ENCODE peak calls at places on chromosomes 2 and 18, in ten cellular contexts. S is dorsolateral prefrontal cortex, E is psoas muscle, B is left lung, Q is Peyer's patch, M is fibroblast of pulmonary artery, D is fibroblast of mammary gland, A is HCT116, O is H1, L is A549. T is an unnamed sample.

GRCh38 chr2:28360066-28360741 is 32.5 kb upstream of the FOSL2 start:
- DNase-seq in Q (no peak), O (no peak), S (no peak), L (no peak), D (no peak), A (no peak), B (no peak), M (no peak), E (no peak), T (no peak)

GRCh38 chr2:9970386-9971044 is 19.0 kb downstream of the GRHL1 start:
- DNase-seq in A (no peak), S (no peak), B (no peak), M (no peak), Q (no peak), E (no peak), O (no peak), L (no peak), D (peak), T (no peak)

GRCh38 chr2:69572640-69573039 is 70.9 kb downstream of the AAK1 start:
- DNase-seq in Q (no peak), E (no peak), M (no peak), A (no peak), D (peak), L (no peak), O (no peak), B (peak), S (no peak), T (no peak)

GRCh38 chr2:162197095-162197825 is 45.2 kb upstream of the GCG start:
- DNase-seq in E (no peak), M (peak), D (peak), B (no peak), S (no peak), Q (no peak), A (no peak), O (no peak), L (no peak), T (no peak)

GRCh38 chr2:98029718-98030222 is 34.0 kb upstream of the TMEM131 start:
- DNase-seq in L (no peak), B (no peak), E (no peak), Q (no peak), S (no peak), M (no peak), A (no peak), O (no peak), D (no peak), T (no peak)

GRCh38 chr2:33412920-33413319 is 63.5 kb upstream of the RASGRP3 start:
- DNase-seq in M (peak), O (no peak), S (no peak), A (peak), B (no peak), Q (no peak), E (no peak), D (peak), L (peak), T (no peak)

GRCh38 chr18:42107287-42108045 is 152.4 kb downstream of the PIK3C3 start:
- DNase-seq in B (no peak), L (no peak), Q (no peak), E (no peak), D (no peak), M (no peak), A (no peak), S (no peak), O (no peak), T (no peak)

GRCh38 chr2:187917535-187917934 is 363.3 kb upstream of the TFPI start:
- DNase-seq in M (peak), A (no peak), Q (no peak), O (no peak), L (no peak), S (no peak), E (no peak), D (peak), B (no peak), T (no peak)

GRCh38 chr2:142165790-142166189 is 35.0 kb upstream of the LRP1B start:
- DNase-seq in O (no peak), E (no peak), M (peak), D (peak), A (peak), B (no peak), S (no peak), Q (no peak), L (peak), T (peak)

GRCh38 chr2:161915121-161915520 is 158.9 kb downstream of the DPP4 start:
- DNase-seq in L (no peak), S (no peak), M (peak), B (no peak), O (no peak), E (no peak), A (no peak), Q (no peak), D (no peak), T (no peak)

GRCh38 chr18:28837100-28837499 is 660.2 kb upstream of the CDH2 start:
- DNase-seq in A (no peak), Q (no peak), D (no peak), O (no peak), E (no peak), L (no peak), B (no peak), S (no peak), M (no peak), T (no peak)

GRCh38 chr2:116879646-116880045 is 934.8 kb upstream of the DDX18 start:
- DNase-seq in L (no peak), D (no peak), A (no peak), S (no peak), O (no peak), E (no peak), Q (no peak), B (no peak), M (no peak), T (no peak)

GRCh38 chr2:136932700-136933099 is 167.4 kb downstream of the THSD7B start:
- DNase-seq in E (no peak), S (no peak), A (no peak), B (no peak), O (peak), M (no peak), L (no peak), D (peak), Q (no peak), T (no peak)

GRCh38 chr2:74540291-74540690 is 10.6 kb downstream of the HTRA2 start:
- DNase-seq in S (no peak), M (no peak), B (no peak), A (no peak), Q (no peak), D (peak), L (no peak), O (no peak), E (peak), T (no peak)

GRCh38 chr18:78884502-78884901 is 95.1 kb upstream of the SALL3 start:
- DNase-seq in Q (no peak), E (no peak), O (no peak), M (no peak), D (no peak), B (no peak), S (no peak), A (no peak), L (no peak), T (no peak)
- TF ChIP-seq CTCF in Q (no peak), E (no peak), O (peak), M (no peak), D (no peak), B (no peak), S (no peak), A (peak), L (no peak), T (no peak)

GRCh38 chr18:49304746-49305145 is 155.7 kb downstream of the DYM start:
- DNase-seq in A (no peak), Q (no peak), L (no peak), E (no peak), O (no peak), D (no peak), M (peak), B (no peak), S (no peak), T (no peak)

GRCh38 chr18:49300538-49300937 is 159.9 kb downstream of the DYM start:
- DNase-seq in M (no peak), D (no peak), L (no peak), B (no peak), S (no peak), O (no peak), A (no peak), Q (no peak), E (no peak), T (no peak)

GRCh38 chr18:49303376-49303775 is 157.1 kb downstream of the DYM start:
- DNase-seq in M (no peak), O (no peak), S (no peak), Q (no peak), A (no peak), D (no peak), E (no peak), L (no peak), B (no peak), T (no peak)

GRCh38 chr18:49305688-49306336 is 154.6 kb downstream of the DYM start:
- DNase-seq in O (no peak), E (no peak), M (no peak), B (no peak), Q (no peak), L (no peak), A (no peak), S (no peak), D (no peak), T (no peak)

DNA sequence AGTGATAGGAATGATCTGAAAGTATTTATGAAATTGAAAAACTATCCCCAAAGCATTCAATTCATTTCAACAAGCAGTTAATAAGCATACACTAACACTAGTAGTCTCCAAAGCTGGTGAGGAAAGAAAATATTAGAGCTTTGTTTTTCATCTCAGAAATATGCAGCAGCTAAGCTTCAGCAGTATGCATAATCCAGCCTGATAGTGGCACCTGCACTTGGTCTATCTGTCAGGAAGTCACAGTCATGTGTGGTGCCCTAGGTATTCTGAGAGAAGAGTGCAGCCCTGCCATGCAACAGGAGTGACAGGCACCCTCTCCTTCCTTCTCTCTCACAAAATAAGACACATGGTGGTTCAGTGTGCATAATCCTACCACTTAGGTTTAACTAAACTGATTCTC is 158.8 kb downstream of the DYM start:
- DNase-seq in O (no peak), E (no peak), B (no peak), L (no peak), D (no peak), Q (no peak), S (no peak), A (no peak), M (no peak), T (no peak)
- H3K4me3 ChIP-seq in O (no peak), E (no peak), B (no peak), L (no peak), D (no peak), Q (no peak), S (no peak), A (no peak), M (no peak), T (no peak)

GRCh38 chr2:8219096-8219495 is 462.8 kb upstream of the ID2 start:
- DNase-seq in B (no peak), E (no peak), O (no peak), A (no peak), Q (no peak), M (no peak), S (no peak), L (no peak), D (no peak), T (no peak)

GRCh38 chr2:8222979-8223730 is 458.7 kb upstream of the ID2 start:
- DNase-seq in M (peak), A (no peak), D (no peak), O (no peak), B (no peak), L (no peak), S (no peak), Q (no peak), E (no peak), T (no peak)

GRCh38 chr2:8216397-8216796 is 465.5 kb upstream of the ID2 start:
- DNase-seq in M (peak), O (no peak), D (peak), S (no peak), L (no peak), E (no peak), B (no peak), Q (no peak), A (no peak), T (no peak)

GRCh38 chr2:8217366-8218125 is 464.3 kb upstream of the ID2 start:
- DNase-seq in A (no peak), Q (no peak), L (no peak), B (no peak), M (no peak), O (no peak), D (no peak), S (no peak), E (no peak), T (no peak)

GRCh38 chr2:8219631-8220393 is 462.0 kb upstream of the ID2 start:
- DNase-seq in O (no peak), A (no peak), D (no peak), M (no peak), E (peak), Q (no peak), B (no peak), S (peak), L (no peak), T (no peak)
- TF ChIP-seq CTCF in O (no peak), A (no peak), D (no peak), M (no peak), E (no peak), Q (no peak), B (no peak), S (no peak), L (no peak), T (no peak)

GRCh38 chr2:109021895-109022300 is 32.9 kb upstream of the EDAR start:
- DNase-seq in Q (no peak), D (no peak), E (no peak), B (no peak), S (no peak), M (no peak), O (no peak), L (no peak), A (no peak), T (no peak)

GRCh38 chr2:109027702-109028101 is 38.7 kb upstream of the EDAR start:
- DNase-seq in S (no peak), B (no peak), Q (no peak), M (no peak), O (no peak), A (no peak), L (no peak), E (no peak), D (no peak), T (no peak)

GRCh38 chr2:109028280-109028679 is 39.3 kb upstream of the EDAR start:
- DNase-seq in M (no peak), Q (no peak), A (no peak), O (no peak), B (no peak), L (no peak), E (no peak), S (no peak), D (no peak), T (no peak)

GRCh38 chr2:109020217-109020637 is 31.2 kb upstream of the EDAR start:
- DNase-seq in S (no peak), A (no peak), L (no peak), D (peak), B (no peak), O (no peak), Q (no peak), E (no peak), M (peak), T (no peak)

GRCh38 chr2:109024477-109024876 is 35.5 kb upstream of the EDAR start:
- DNase-seq in E (no peak), S (no peak), Q (no peak), A (no peak), O (no peak), D (no peak), M (no peak), B (no peak), L (no peak), T (no peak)
- H3K4me3 ChIP-seq in E (no peak), S (no peak), Q (no peak), A (no peak), O (no peak), D (no peak), M (no peak), B (no peak), L (no peak), T (no peak)

GRCh38 chr2:95206086-95206485 is 1.2 kb upstream of the ZNF892 start:
- DNase-seq in S (no peak), O (no peak), M (no peak), E (no peak), A (no peak), D (no peak), B (no peak), Q (no peak), L (no peak), T (no peak)

GRCh38 chr2:95204396-95204795 is 2.9 kb upstream of the ZNF892 start:
- DNase-seq in E (no peak), D (no peak), Q (no peak), S (no peak), A (no peak), M (no peak), O (no peak), B (no peak), L (no peak), T (no peak)

GRCh38 chr2:95208101-95208500 is 780 bp downstream of the ZNF892 start:
- DNase-seq in L (no peak), Q (no peak), E (no peak), S (no peak), B (no peak), D (peak), M (peak), A (no peak), O (no peak), T (no peak)

GRCh38 chr2:95203911-95204310 is 3.4 kb upstream of the ZNF892 start:
- DNase-seq in A (no peak), L (no peak), M (no peak), E (no peak), D (no peak), O (no peak), S (no peak), B (no peak), Q (no peak), T (no peak)

GRCh38 chr2:95207111-95207961 is at the start of gene ZNF892:
- DNase-seq in L (peak), E (peak), O (peak), D (peak), Q (peak), S (peak), A (peak), B (peak), M (peak), T (peak)
- TF ChIP-seq CTCF in L (peak), E (peak), O (peak), D (peak), Q (no peak), S (peak), A (no peak), B (no peak), M (peak), T (peak)

GRCh38 chr2:19876751-19877150 is 25.0 kb downstream of the TTC32 start:
- DNase-seq in B (no peak), E (no peak), S (no peak), Q (no peak), D (no peak), A (no peak), M (no peak), O (no peak), L (no peak), T (no peak)

GRCh38 chr2:19875280-19875679 is 26.5 kb downstream of the TTC32 start:
- DNase-seq in L (no peak), S (no peak), M (no peak), O (no peak), B (no peak), D (no peak), Q (no peak), A (no peak), E (no peak), T (no peak)

GRCh38 chr2:19881221-19881620 is 20.6 kb downstream of the TTC32 start:
- DNase-seq in Q (no peak), B (no peak), E (no peak), A (no peak), S (no peak), M (no peak), D (no peak), L (no peak), O (no peak), T (no peak)

GRCh38 chr2:19879115-19879514 is 22.7 kb downstream of the TTC32 start:
- DNase-seq in A (no peak), B (no peak), D (peak), L (no peak), E (no peak), O (no peak), Q (peak), M (no peak), S (no peak), T (no peak)

GRCh38 chr2:19878268-19879046 is 23.3 kb downstream of the TTC32 start:
- DNase-seq in A (no peak), M (no peak), L (no peak), B (no peak), O (no peak), E (no peak), S (no peak), Q (no peak), D (no peak), T (no peak)
- H3K4me3 ChIP-seq in A (no peak), M (no peak), L (no peak), B (no peak), O (no peak), E (no peak), S (no peak), Q (no peak), D (no peak), T (no peak)

DNA sequence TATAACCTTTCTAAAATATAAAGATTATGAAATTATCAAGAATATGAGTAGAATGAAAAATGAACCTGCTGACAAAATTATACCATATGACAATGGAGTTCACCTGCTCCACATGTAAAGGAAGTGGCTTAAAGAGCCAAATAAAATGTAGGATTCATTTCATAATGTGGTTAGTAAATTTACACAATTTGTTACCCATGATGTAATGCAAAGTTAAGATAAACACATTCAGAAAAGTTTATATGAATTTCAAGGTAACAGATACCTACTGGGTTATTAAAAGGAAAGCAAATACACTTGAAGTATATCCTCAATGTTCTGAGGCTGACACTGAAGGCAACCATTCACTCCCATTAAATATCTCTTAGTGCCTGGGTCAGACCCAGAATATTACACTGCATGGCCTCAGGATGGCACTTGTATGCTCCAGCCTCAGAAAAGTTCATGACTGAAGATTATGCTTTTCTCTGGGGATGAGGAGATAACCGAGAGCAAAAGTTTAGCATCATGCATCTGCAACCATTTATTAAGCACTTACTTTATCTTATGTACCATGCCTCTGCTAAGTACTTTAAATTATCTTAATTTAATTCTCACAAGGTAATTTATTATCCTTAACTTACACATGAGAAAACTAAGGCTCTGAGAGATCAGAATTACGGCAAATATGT is 6.2 kb downstream of the STRN start:
- DNase-seq in B (no peak), E (no peak), S (no peak), L (no peak), M (no peak), D (no peak), Q (no peak), O (no peak), A (no peak), T (no peak)
- TF ChIP-seq CTCF in B (no peak), E (no peak), S (no peak), L (no peak), M (no peak), D (no peak), Q (no peak), O (no peak), A (no peak), T (no peak)

GRCh38 chr2:176082885-176083731 is 654 bp downstream of the EVX2 start:
- DNase-seq in A (no peak), L (no peak), D (no peak), M (no peak), S (no peak), O (no peak), Q (no peak), B (no peak), E (no peak), T (no peak)
- H3K4me3 ChIP-seq in A (no peak), L (no peak), D (no peak), M (no peak), S (no peak), O (no peak), Q (no peak), B (no peak), E (peak), T (no peak)

GRCh38 chr2:63424329-63425078 is 163.8 kb downstream of the WDPCP start:
- DNase-seq in S (no peak), O (peak), L (peak), M (peak), Q (no peak), E (no peak), D (peak), B (no peak), A (peak), T (peak)
- TF ChIP-seq CTCF in S (no peak), O (peak), L (peak), M (peak), Q (no peak), E (peak), D (peak), B (peak), A (peak), T (peak)

T was measured in GM12864.